ENCODE peak calls at places on chromosomes 13 and 19, in five cellular contexts. C is cardiac muscle cell; H is GM04503; Q is stimulated activated CD4-positive, alpha-beta T cell treated with anti-CD3 and anti-CD28 coated beads, Interleukin-2, amount 100 ng/mL, for 48 hours; E is OCI-LY7. F is an unnamed sample.

GRCh38 chr19:17616961-17617806 is 61.7 kb downstream of the COLGALT1 start:
- DNase-seq in C (peak), H (no peak), Q (no peak), E (peak), F (no peak)

GRCh38 chr13:103866041-103866440 is 799.8 kb upstream of the SLC10A2 start:
- DNase-seq in C (no peak), H (no peak), Q (no peak), E (no peak), F (no peak)

GRCh38 chr13:113658836-113659235 is 838 bp upstream of the ATP4B start:
- DNase-seq in C (no peak), H (no peak), Q (no peak), E (no peak), F (no peak)

GRCh38 chr13:30572859-30573275 is 44.9 kb upstream of the USPL1 start:
- DNase-seq in C (peak), H (no peak), Q (no peak), E (peak), F (peak)

GRCh38 chr19:30305346-30306060 is 66.7 kb upstream of the ZNF536 start:
- DNase-seq in C (no peak), H (no peak), Q (no peak), E (no peak), F (no peak)

GRCh38 chr13:22285867-22286632 is 615.2 kb downstream of the FGF9 start:
- DNase-seq in C (no peak), H (no peak), Q (no peak), E (no peak), F (no peak)

GRCh38 chr13:81089758-81090157 is 748.8 kb upstream of the SPRY2 start:
- DNase-seq in C (no peak), H (no peak), Q (no peak), E (no peak), F (no peak)

GRCh38 chr19:2962018-2962670 is 15.2 kb upstream of the TLE6 start:
- DNase-seq in C (peak), H (no peak), Q (peak), E (peak), F (peak)

GRCh38 chr13:40664100-40665060 is 2.1 kb downstream of the FOXO1 start:
- DNase-seq in C (peak), H (no peak), Q (peak), E (peak), F (peak)

GRCh38 chr19:6032827-6033226 is 54.9 kb upstream of the RANBP3 start:
- DNase-seq in C (no peak), H (no peak), Q (no peak), E (no peak), F (no peak)

GRCh38 chr13:80199067-80199466 is 141.9 kb downstream of the SPRY2 start:
- DNase-seq in C (no peak), H (no peak), Q (no peak), E (no peak), F (no peak)

GRCh38 chr13:90362718-90363117 is 984.8 kb upstream of the MIR17HG start:
- DNase-seq in C (peak), H (no peak), Q (no peak), E (no peak), F (no peak)

GRCh38 chr13:90307136-90307535 is 1040.4 kb upstream of the MIR17HG start:
- DNase-seq in C (no peak), H (no peak), Q (no peak), E (no peak), F (no peak)

F was measured in germinal center.